ENCODE peak calls at places on chromosomes 6 and 20, in five cellular contexts. I is AG04450, G is cardiac fibroblast, U is upper lobe of right lung, B is brain microvascular endothelial cell. K is an unnamed sample.

GRCh38 chr20:5719861-5720401 is 30.3 kb upstream of the SHLD1 start:
- DNase-seq in I (no peak), U (no peak), B (peak; percentile 86), G (peak; percentile 40), K (no peak)

GRCh38 chr20:9889270-9889981 is 50.5 kb upstream of the PAK5 start:
- DNase-seq in U (no peak), B (no peak), G (no peak), I (no peak), K (peak; percentile 25)

GRCh38 chr20:5191829-5192569 is 65.2 kb downstream of the CDS2 start:
- DNase-seq in B (peak; percentile 60), G (peak; percentile 86), I (peak; percentile 57), U (no peak), K (peak; percentile 61)

GRCh38 chr6:33205172-33206026 is 944 bp downstream of the HSD17B8 start:
- DNase-seq in U (no peak), B (no peak), I (no peak), G (no peak), K (no peak)

GRCh38 chr6:107493158-107494057 is 3.5 kb downstream of the SOBP start:
- DNase-seq in G (peak; percentile 51), U (no peak), B (peak; percentile 27), I (peak; percentile 38), K (no peak)

GRCh38 chr20:20956586-20956985 is 149.6 kb downstream of the LINC00237 start:
- DNase-seq in U (no peak), G (no peak), B (no peak), I (no peak), K (no peak)

GRCh38 chr6:38137609-38138008 is 318.1 kb downstream of the ZFAND3 start:
- DNase-seq in I (no peak), B (no peak), G (no peak), U (no peak), K (no peak)

GRCh38 chr20:49210101-49210749 is 9.0 kb upstream of the DDX27 start:
- DNase-seq in B (no peak), U (no peak), G (no peak), I (no peak), K (no peak)

GRCh38 chr6:127879685-127880084 is 21.2 kb downstream of the THEMIS start:
- DNase-seq in I (no peak), U (no peak), B (peak; percentile 7), G (peak; percentile 21), K (no peak)

GRCh38 chr20:59603727-59604608 is at the start of gene PHACTR3:
- DNase-seq in U (no peak), I (no peak), B (no peak), G (no peak), K (no peak)

GRCh38 chr6:49514571-49515484 is 15.1 kb downstream of the GLYATL3 start:
- DNase-seq in U (no peak), I (no peak), G (no peak), B (no peak), K (no peak)

GRCh38 chr6:142380626-142381025 is 78.8 kb downstream of the ADGRG6 start:
- DNase-seq in I (no peak), B (no peak), U (no peak), G (no peak), K (no peak)

GRCh38 chr20:10063482-10063881 is 28.7 kb downstream of the ANKEF1 start:
- DNase-seq in B (no peak), G (no peak), I (no peak), U (no peak), K (no peak)

GRCh38 chr6:11425431-11425871 is 112.1 kb upstream of the TMEM170B start:
- DNase-seq in G (no peak), B (no peak), I (no peak), U (no peak), K (no peak)

GRCh38 chr6:27138837-27139752 is 108.4 kb upstream of the PRSS16 start:
- DNase-seq in U (peak; percentile 72), B (peak; percentile 9), I (no peak), G (peak; percentile 62), K (peak; percentile 95)

GRCh38 chr20:36105731-36106226 is 48.8 kb upstream of the EPB41L1 start:
- DNase-seq in B (no peak), G (no peak), I (no peak), U (peak; percentile 80), K (no peak)

GRCh38 chr20:21701171-21701876 is 4.1 kb upstream of the PAX1 start:
- DNase-seq in B (no peak), G (no peak), U (no peak), I (no peak), K (no peak)

GRCh38 chr6:21264288-21264818 is 329.2 kb upstream of the SOX4 start:
- DNase-seq in U (no peak), G (no peak), B (no peak), I (no peak), K (peak; percentile 35)

GRCh38 chr6:135012764-135013163 is 41.9 kb downstream of the HBS1L start:
- DNase-seq in U (no peak), B (peak; percentile 27), G (peak; percentile 32), I (peak; percentile 34), K (no peak)

GRCh38 chr6:37259191-37259590 is 1.2 kb upstream of the TMEM217 start:
- DNase-seq in U (no peak), G (no peak), I (no peak), B (no peak), K (no peak)

GRCh38 chr6:119466226-119466625 is 116.7 kb upstream of the MAN1A1 start:
- DNase-seq in G (no peak), B (no peak), U (no peak), I (no peak), K (no peak)

GRCh38 chr20:33647603-33648395 is 14.3 kb upstream of the C20orf144 start:
- DNase-seq in U (peak; percentile 58), I (no peak), G (peak; percentile 55), B (peak; percentile 74), K (peak; percentile 34)

GRCh38 chr6:103236923-103237322 is 1622.8 kb downstream of the HACE1 start:
- DNase-seq in G (no peak), U (no peak), I (no peak), B (peak; percentile 33), K (no peak)

GRCh38 chr6:282867-283416 is 9.3 kb upstream of the DUSP22 start:
- DNase-seq in I (no peak), G (no peak), U (no peak), B (no peak), K (no peak)

GRCh38 chr6:13836170-13836569 is 21.8 kb upstream of the MCUR1 start:
- DNase-seq in U (no peak), G (no peak), I (no peak), B (no peak), K (no peak)

GRCh38 chr6:30147096-30147495 is 11.2 kb downstream of the TRIM40 start:
- DNase-seq in B (no peak), G (no peak), I (no peak), U (no peak), K (no peak)

GRCh38 chr6:153130515-153131036 is 506 bp downstream of the RGS17 start:
- DNase-seq in G (no peak), B (no peak), I (no peak), U (peak; percentile 49), K (no peak)

GRCh38 chr6:16184129-16184528 is 54.3 kb upstream of the GMPR start:
- DNase-seq in B (no peak), I (no peak), G (peak; percentile 51), U (no peak), K (peak; percentile 45)

GRCh38 chr6:2791124-2792050 is 26.2 kb downstream of the WRNIP1 start:
- DNase-seq in U (no peak), B (peak; percentile 94), G (peak; percentile 87), I (peak; percentile 84), K (peak; percentile 13)

GRCh38 chr6:2436391-2437154 is 191.2 kb upstream of the GMDS start:
- DNase-seq in B (no peak), U (no peak), I (no peak), G (no peak), K (no peak)

GRCh38 chr20:36493801-36494114 is 47.6 kb upstream of the MYL9 start:
- DNase-seq in U (no peak), B (peak; percentile 52), I (peak; percentile 45), G (peak; percentile 69), K (no peak)

GRCh38 chr6:167856999-167857660 is 30.4 kb downstream of the AFDN start:
- DNase-seq in G (peak; percentile 83), I (no peak), U (no peak), B (peak; percentile 65), K (peak; percentile 28)

GRCh38 chr6:16544006-16544405 is 217.3 kb downstream of the ATXN1 start:
- DNase-seq in B (peak; percentile 89), G (peak; percentile 77), I (no peak), U (no peak), K (no peak)